ENCODE peak calls at places on chromosomes 6 and 20, in ten cellular contexts. U, D, X, P, J, V, S, I, Y and H are unnamed samples.
A peak's percentile ranks its signal among the peaks of the same experiment; 100 is the strongest.

GRCh38 chr6:41560440-41561192 is 14.4 kb downstream of the FOXP4 start:
- DNase-seq in U (peak; percentile 56), D (peak; percentile 89), X (peak; percentile 90), P (peak; percentile 36), J (no peak), V (peak; percentile 58), S (no peak), I (no peak), Y (peak; percentile 50), H (no peak)

GRCh38 chr6:41429506-41430504 is 94.4 kb downstream of the NCR2 start:
- DNase-seq in U (no peak), D (no peak), X (no peak), P (no peak), J (no peak), V (no peak), S (no peak), I (no peak), Y (no peak), H (no peak)

GRCh38 chr6:16358531-16359138 is 120.2 kb downstream of the GMPR start:
- DNase-seq in U (no peak), D (no peak), X (no peak), P (no peak), J (no peak), V (no peak), S (no peak), I (no peak), Y (no peak), H (no peak)

GRCh38 chr6:158040051-158040803 is 58.6 kb downstream of the SYNJ2 start:
- DNase-seq in U (no peak), D (peak; percentile 58), X (no peak), P (peak; percentile 90), J (peak; percentile 91), V (no peak), S (peak; percentile 98), I (peak; percentile 82), Y (no peak), H (no peak)

GRCh38 chr6:138204792-138205384 is 13.4 kb downstream of the PBOV1 start:
- DNase-seq in U (no peak), D (no peak), X (no peak), P (no peak), J (no peak), V (no peak), S (no peak), I (no peak), Y (no peak), H (no peak)

GRCh38 chr20:32779500-32780215 is 17.5 kb downstream of the DNMT3B start:
- DNase-seq in U (no peak), D (no peak), X (no peak), P (no peak), J (no peak), V (no peak), S (no peak), I (no peak), Y (peak; percentile 96), H (no peak)

GRCh38 chr6:5259428-5259827 is 1.3 kb downstream of the LYRM4 start:
- DNase-seq in U (no peak), D (no peak), X (no peak), P (no peak), J (peak; percentile 70), V (no peak), S (no peak), I (no peak), Y (no peak), H (no peak)

GRCh38 chr20:50224553-50225255 is 34.1 kb downstream of the CEBPB start:
- DNase-seq in U (peak; percentile 57), D (no peak), X (no peak), P (peak; percentile 98), J (peak; percentile 36), V (peak; percentile 81), S (peak; percentile 94), I (no peak), Y (no peak), H (no peak)

GRCh38 chr20:54111460-54111859 is 41.1 kb upstream of the BCAS1 start:
- DNase-seq in U (no peak), D (no peak), X (no peak), P (no peak), J (no peak), V (no peak), S (no peak), I (no peak), Y (no peak), H (no peak)

GRCh38 chr6:137432054-137432545 is 62.1 kb downstream of the OLIG3 start:
- DNase-seq in U (no peak), D (no peak), X (peak; percentile 42), P (no peak), J (no peak), V (no peak), S (no peak), I (no peak), Y (no peak), H (no peak)

GRCh38 chr6:136347847-136348246 is 58.2 kb upstream of the BCLAF1 start:
- DNase-seq in U (no peak), D (no peak), X (no peak), P (peak; percentile 49), J (peak; percentile 11), V (peak; percentile 50), S (no peak), I (no peak), Y (no peak), H (no peak)

GRCh38 chr6:136343700-136344099 is 54.1 kb upstream of the BCLAF1 start:
- DNase-seq in U (no peak), D (no peak), X (no peak), P (no peak), J (no peak), V (no peak), S (no peak), I (no peak), Y (no peak), H (no peak)

GRCh38 chr6:136343275-136343674 is 53.6 kb upstream of the BCLAF1 start:
- DNase-seq in U (no peak), D (no peak), X (no peak), P (no peak), J (no peak), V (no peak), S (no peak), I (no peak), Y (no peak), H (no peak)

GRCh38 chr6:136344420-136344819 is 54.8 kb upstream of the BCLAF1 start:
- DNase-seq in U (no peak), D (no peak), X (no peak), P (peak; percentile 41), J (no peak), V (no peak), S (peak; percentile 58), I (no peak), Y (no peak), H (no peak)

DNA sequence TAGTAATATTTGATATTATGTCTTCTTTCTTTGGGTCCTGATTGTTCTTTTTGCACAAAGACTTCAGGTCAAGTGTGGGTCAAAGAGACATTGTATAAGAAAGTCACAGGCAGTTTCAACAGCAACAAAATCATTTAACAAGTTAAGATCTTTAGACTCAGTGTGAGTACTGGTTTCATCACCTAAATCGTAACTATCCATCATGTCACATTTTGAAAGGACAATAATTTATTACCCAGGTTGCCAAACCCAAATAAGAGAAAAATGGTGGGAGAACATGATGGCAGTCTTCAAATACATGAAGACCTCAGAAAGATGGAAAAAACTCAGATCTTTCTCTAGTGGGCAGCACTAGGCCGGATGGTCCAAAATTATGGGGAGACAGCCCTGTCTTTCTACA is 55.5 kb upstream of the BCLAF1 start:
- DNase-seq in U (no peak), D (no peak), X (no peak), P (no peak), J (no peak), V (no peak), S (no peak), I (no peak), Y (no peak), H (no peak)
- TF ChIP-seq CTCF in U (no peak), D (no peak), X (no peak), P (no peak), J (no peak), V (no peak), S (no peak), I (no peak), Y (no peak), H (no peak)

DNA sequence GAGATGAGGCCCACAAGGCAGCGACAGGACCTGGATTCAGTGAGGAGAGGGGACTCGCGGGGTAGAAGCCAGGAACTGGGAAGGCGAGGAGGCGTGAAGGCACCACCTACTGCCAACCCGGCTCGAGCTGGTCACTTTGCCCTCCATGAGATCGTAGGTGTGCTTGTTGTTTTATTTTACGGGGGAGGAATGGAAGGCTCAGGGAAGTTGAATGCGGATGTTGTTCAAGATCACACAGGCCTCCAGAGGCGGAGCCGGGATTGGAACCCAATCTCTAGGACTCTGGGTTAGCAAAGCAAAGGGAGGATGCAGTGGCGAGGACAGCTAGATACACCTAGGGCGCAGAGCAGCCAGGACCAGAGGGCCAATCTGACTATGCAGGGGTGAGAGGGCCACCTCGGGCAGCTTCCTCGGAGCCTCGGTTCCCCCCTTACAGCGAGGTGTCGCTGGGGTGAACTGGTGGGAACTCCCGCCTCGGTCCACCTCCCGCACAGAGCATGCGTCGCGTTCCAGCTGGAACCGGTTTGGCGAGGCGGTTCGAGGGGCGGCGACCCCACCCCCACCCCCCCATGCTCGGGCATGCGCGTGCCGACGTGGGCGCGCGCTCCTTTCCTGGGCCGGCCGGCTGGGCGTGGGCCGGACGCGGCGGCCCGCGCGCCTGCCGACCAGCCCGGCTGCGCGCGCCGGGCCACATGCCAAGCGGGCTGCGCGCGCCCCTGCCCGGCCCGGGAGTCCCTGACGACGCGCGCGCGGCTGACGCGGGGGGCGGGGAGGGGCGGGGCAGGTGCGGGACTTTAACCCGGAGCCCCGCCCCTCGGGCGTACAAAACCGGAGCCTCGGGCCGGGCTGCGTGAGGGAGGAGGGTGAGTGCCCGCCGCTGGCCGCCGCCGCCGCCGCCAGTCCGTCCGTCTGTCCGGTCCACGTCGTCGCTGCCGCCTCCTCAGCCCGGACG is 80.4 kb upstream of the MYL9 start:
- DNase-seq in U (peak; percentile 95), D (peak; percentile 97), X (peak; percentile 99), P (peak; percentile 89), J (peak; percentile 87), V (peak; percentile 93), S (peak; percentile 91), I (peak; percentile 61), Y (peak; percentile 93), H (peak; percentile 92)
- TF ChIP-seq CTCF in U (peak; percentile 6), D (no peak), X (no peak), P (no peak), J (no peak), V (no peak), S (no peak), I (no peak), Y (no peak), H (no peak)

GRCh38 chr6:170371588-170371987 is 65.0 kb downstream of the FAM120B start:
- DNase-seq in U (no peak), D (no peak), X (no peak), P (no peak), J (no peak), V (no peak), S (no peak), I (no peak), Y (peak; percentile 48), H (no peak)
- TF ChIP-seq CTCF in U (no peak), D (no peak), X (no peak), P (no peak), J (no peak), V (no peak), S (no peak), I (no peak), Y (no peak), H (no peak)

DNA sequence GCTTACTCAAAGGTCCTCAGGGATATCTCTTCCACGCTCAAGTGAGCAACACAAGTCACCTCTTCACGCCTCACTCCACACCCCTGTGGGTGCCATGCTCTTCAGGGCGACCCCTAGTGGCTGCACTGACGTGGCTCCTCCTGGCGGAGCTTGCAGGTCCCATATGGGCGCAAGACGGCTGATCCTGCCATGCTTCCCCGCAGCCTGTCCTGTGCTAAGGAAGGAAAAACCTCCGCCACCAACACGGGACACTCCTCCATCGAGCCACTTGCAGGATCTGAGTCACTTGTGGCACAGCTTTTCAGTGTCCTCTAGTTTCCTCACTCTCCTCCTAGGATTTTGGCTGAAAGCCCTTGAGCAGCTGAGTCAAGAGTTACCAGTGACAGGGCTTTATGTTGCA is 90.7 kb downstream of the KHDC1L start:
- DNase-seq in U (peak; percentile 45), D (no peak), X (peak; percentile 47), P (peak; percentile 41), J (no peak), V (no peak), S (peak; percentile 18), I (no peak), Y (peak; percentile 73), H (no peak)
- TF ChIP-seq CTCF in U (peak; percentile 35), D (peak; percentile 44), X (peak; percentile 28), P (peak; percentile 27), J (peak; percentile 16), V (no peak), S (peak; percentile 36), I (peak; percentile 73), Y (peak; percentile 62), H (peak; percentile 66)